ENCODE peak calls at places on chromosomes 13 and 19, in nine cellular contexts. One of them, this sample, is unnamed.

GRCh38 chr13:73465629-73465974 is 406.8 kb downstream of the KLF5 start:
- DNase-seq in HFFc6: peak
- DNase-seq in stimulated activated CD4-positive, alpha-beta T cell treated with anti-CD3 and anti-CD28 coated beads, Interleukin-15, amount 100 ng/mL, for 1 hour: no peak
- DNase-seq in activated naive CD4-positive, alpha-beta T cell treated with anti-CD3 and anti-CD28 coated beads for 36 hours: no peak
- DNase-seq in NCI-H2081: peak
- DNase-seq in GM19239: no peak
- DNase-seq in AG09309: no peak
- DNase-seq in glutamatergic neuron: no peak
- DNase-seq in iPS DF 6.9: no peak
- DNase-seq in this sample: no peak

GRCh38 chr19:1837222-1837565 is 11.1 kb downstream of the REXO1 start:
- DNase-seq in NCI-H2081: no peak
- DNase-seq in AG09309: no peak
- DNase-seq in iPS DF 6.9: no peak
- DNase-seq in activated naive CD4-positive, alpha-beta T cell treated with anti-CD3 and anti-CD28 coated beads for 36 hours: no peak
- DNase-seq in stimulated activated CD4-positive, alpha-beta T cell treated with anti-CD3 and anti-CD28 coated beads, Interleukin-15, amount 100 ng/mL, for 1 hour: no peak
- DNase-seq in GM19239: no peak
- DNase-seq in HFFc6: no peak
- DNase-seq in glutamatergic neuron: no peak
- DNase-seq in this sample: no peak

GRCh38 chr13:27712421-27712820 is 79.9 kb upstream of the GSX1 start:
- DNase-seq in iPS DF 6.9: no peak
- DNase-seq in NCI-H2081: no peak
- DNase-seq in AG09309: no peak
- DNase-seq in GM19239: no peak
- DNase-seq in glutamatergic neuron: no peak
- DNase-seq in HFFc6: no peak
- DNase-seq in stimulated activated CD4-positive, alpha-beta T cell treated with anti-CD3 and anti-CD28 coated beads, Interleukin-15, amount 100 ng/mL, for 1 hour: no peak
- DNase-seq in activated naive CD4-positive, alpha-beta T cell treated with anti-CD3 and anti-CD28 coated beads for 36 hours: peak
- DNase-seq in this sample: no peak

GRCh38 chr13:20398459-20398858 is 127.2 kb downstream of the CRYL1 start:
- DNase-seq in HFFc6: no peak
- DNase-seq in AG09309: no peak
- DNase-seq in GM19239: no peak
- DNase-seq in activated naive CD4-positive, alpha-beta T cell treated with anti-CD3 and anti-CD28 coated beads for 36 hours: no peak
- DNase-seq in iPS DF 6.9: no peak
- DNase-seq in glutamatergic neuron: no peak
- DNase-seq in NCI-H2081: no peak
- DNase-seq in stimulated activated CD4-positive, alpha-beta T cell treated with anti-CD3 and anti-CD28 coated beads, Interleukin-15, amount 100 ng/mL, for 1 hour: no peak
- DNase-seq in this sample: no peak

GRCh38 chr13:29294869-29295268 is 300.6 kb downstream of the SLC7A1 start:
- DNase-seq in iPS DF 6.9: no peak
- DNase-seq in AG09309: no peak
- DNase-seq in activated naive CD4-positive, alpha-beta T cell treated with anti-CD3 and anti-CD28 coated beads for 36 hours: no peak
- DNase-seq in NCI-H2081: no peak
- DNase-seq in stimulated activated CD4-positive, alpha-beta T cell treated with anti-CD3 and anti-CD28 coated beads, Interleukin-15, amount 100 ng/mL, for 1 hour: no peak
- DNase-seq in glutamatergic neuron: no peak
- DNase-seq in GM19239: no peak
- DNase-seq in HFFc6: no peak
- DNase-seq in this sample: no peak

GRCh38 chr13:46386996-46387851 is at the start of gene RUBCNL:
- DNase-seq in glutamatergic neuron: peak
- DNase-seq in stimulated activated CD4-positive, alpha-beta T cell treated with anti-CD3 and anti-CD28 coated beads, Interleukin-15, amount 100 ng/mL, for 1 hour: no peak
- DNase-seq in iPS DF 6.9: no peak
- DNase-seq in HFFc6: no peak
- DNase-seq in AG09309: no peak
- DNase-seq in GM19239: no peak
- DNase-seq in activated naive CD4-positive, alpha-beta T cell treated with anti-CD3 and anti-CD28 coated beads for 36 hours: peak
- DNase-seq in NCI-H2081: peak
- DNase-seq in this sample: peak

GRCh38 chr19:23075031-23075733 is 41.6 kb upstream of the ZNF730 start:
- DNase-seq in AG09309: peak
- DNase-seq in iPS DF 6.9: peak
- DNase-seq in NCI-H2081: peak
- DNase-seq in glutamatergic neuron: peak
- DNase-seq in HFFc6: no peak
- DNase-seq in GM19239: no peak
- DNase-seq in activated naive CD4-positive, alpha-beta T cell treated with anti-CD3 and anti-CD28 coated beads for 36 hours: no peak
- DNase-seq in stimulated activated CD4-positive, alpha-beta T cell treated with anti-CD3 and anti-CD28 coated beads, Interleukin-15, amount 100 ng/mL, for 1 hour: no peak
- DNase-seq in this sample: peak

GRCh38 chr19:46181386-46181774 is 33.3 kb downstream of the IGFL2 start:
- DNase-seq in stimulated activated CD4-positive, alpha-beta T cell treated with anti-CD3 and anti-CD28 coated beads, Interleukin-15, amount 100 ng/mL, for 1 hour: no peak
- DNase-seq in AG09309: no peak
- DNase-seq in HFFc6: peak
- DNase-seq in activated naive CD4-positive, alpha-beta T cell treated with anti-CD3 and anti-CD28 coated beads for 36 hours: peak
- DNase-seq in NCI-H2081: no peak
- DNase-seq in GM19239: no peak
- DNase-seq in glutamatergic neuron: no peak
- DNase-seq in iPS DF 6.9: no peak
- DNase-seq in this sample: no peak

GRCh38 chr13:91167706-91168459 is 179.6 kb upstream of the MIR17HG start:
- DNase-seq in NCI-H2081: peak
- DNase-seq in glutamatergic neuron: no peak
- DNase-seq in GM19239: no peak
- DNase-seq in activated naive CD4-positive, alpha-beta T cell treated with anti-CD3 and anti-CD28 coated beads for 36 hours: no peak
- DNase-seq in HFFc6: no peak
- DNase-seq in iPS DF 6.9: no peak
- DNase-seq in stimulated activated CD4-positive, alpha-beta T cell treated with anti-CD3 and anti-CD28 coated beads, Interleukin-15, amount 100 ng/mL, for 1 hour: no peak
- DNase-seq in AG09309: no peak
- DNase-seq in this sample: no peak

GRCh38 chr13:39527961-39528720 is 74.9 kb downstream of the LHFPL6 start:
- DNase-seq in iPS DF 6.9: no peak
- DNase-seq in activated naive CD4-positive, alpha-beta T cell treated with anti-CD3 and anti-CD28 coated beads for 36 hours: no peak
- DNase-seq in glutamatergic neuron: no peak
- DNase-seq in stimulated activated CD4-positive, alpha-beta T cell treated with anti-CD3 and anti-CD28 coated beads, Interleukin-15, amount 100 ng/mL, for 1 hour: no peak
- DNase-seq in HFFc6: peak
- DNase-seq in NCI-H2081: no peak
- DNase-seq in GM19239: no peak
- DNase-seq in AG09309: peak
- DNase-seq in this sample: no peak

GRCh38 chr19:39413903-39414608 is 1.6 kb downstream of the PLEKHG2 start:
- DNase-seq in NCI-H2081: no peak
- DNase-seq in activated naive CD4-positive, alpha-beta T cell treated with anti-CD3 and anti-CD28 coated beads for 36 hours: peak
- DNase-seq in iPS DF 6.9: no peak
- DNase-seq in HFFc6: no peak
- DNase-seq in glutamatergic neuron: peak
- DNase-seq in stimulated activated CD4-positive, alpha-beta T cell treated with anti-CD3 and anti-CD28 coated beads, Interleukin-15, amount 100 ng/mL, for 1 hour: no peak
- DNase-seq in GM19239: no peak
- DNase-seq in AG09309: no peak
- DNase-seq in this sample: peak

GRCh38 chr13:111281751-111282311 is 38.6 kb upstream of the TEX29 start:
- DNase-seq in NCI-H2081: peak
- DNase-seq in HFFc6: peak
- DNase-seq in AG09309: peak
- DNase-seq in stimulated activated CD4-positive, alpha-beta T cell treated with anti-CD3 and anti-CD28 coated beads, Interleukin-15, amount 100 ng/mL, for 1 hour: no peak
- DNase-seq in iPS DF 6.9: no peak
- DNase-seq in GM19239: no peak
- DNase-seq in activated naive CD4-positive, alpha-beta T cell treated with anti-CD3 and anti-CD28 coated beads for 36 hours: no peak
- DNase-seq in glutamatergic neuron: no peak
- DNase-seq in this sample: no peak

GRCh38 chr13:113176822-113177221 is 18.4 kb downstream of the PROZ start:
- DNase-seq in HFFc6: no peak
- DNase-seq in NCI-H2081: no peak
- DNase-seq in AG09309: no peak
- DNase-seq in GM19239: no peak
- DNase-seq in activated naive CD4-positive, alpha-beta T cell treated with anti-CD3 and anti-CD28 coated beads for 36 hours: no peak
- DNase-seq in iPS DF 6.9: no peak
- DNase-seq in glutamatergic neuron: no peak
- DNase-seq in stimulated activated CD4-positive, alpha-beta T cell treated with anti-CD3 and anti-CD28 coated beads, Interleukin-15, amount 100 ng/mL, for 1 hour: no peak
- DNase-seq in this sample: no peak

GRCh38 chr13:112783135-112783945 is 93.5 kb downstream of the ATP11A start:
- DNase-seq in GM19239: no peak
- DNase-seq in iPS DF 6.9: no peak
- DNase-seq in glutamatergic neuron: no peak
- DNase-seq in AG09309: peak
- DNase-seq in NCI-H2081: no peak
- DNase-seq in HFFc6: no peak
- DNase-seq in stimulated activated CD4-positive, alpha-beta T cell treated with anti-CD3 and anti-CD28 coated beads, Interleukin-15, amount 100 ng/mL, for 1 hour: no peak
- DNase-seq in activated naive CD4-positive, alpha-beta T cell treated with anti-CD3 and anti-CD28 coated beads for 36 hours: no peak
- DNase-seq in this sample: no peak

GRCh38 chr13:66994498-66995365 is 235.4 kb downstream of the PCDH9 start:
- DNase-seq in activated naive CD4-positive, alpha-beta T cell treated with anti-CD3 and anti-CD28 coated beads for 36 hours: no peak
- DNase-seq in GM19239: no peak
- DNase-seq in glutamatergic neuron: no peak
- DNase-seq in iPS DF 6.9: no peak
- DNase-seq in stimulated activated CD4-positive, alpha-beta T cell treated with anti-CD3 and anti-CD28 coated beads, Interleukin-15, amount 100 ng/mL, for 1 hour: no peak
- DNase-seq in AG09309: no peak
- DNase-seq in NCI-H2081: no peak
- DNase-seq in HFFc6: no peak
- DNase-seq in this sample: no peak

GRCh38 chr19:19021115-19021514 is 12.2 kb downstream of the SUGP2 start:
- DNase-seq in iPS DF 6.9: no peak
- DNase-seq in glutamatergic neuron: no peak
- DNase-seq in NCI-H2081: no peak
- DNase-seq in activated naive CD4-positive, alpha-beta T cell treated with anti-CD3 and anti-CD28 coated beads for 36 hours: no peak
- DNase-seq in HFFc6: peak
- DNase-seq in GM19239: no peak
- DNase-seq in stimulated activated CD4-positive, alpha-beta T cell treated with anti-CD3 and anti-CD28 coated beads, Interleukin-15, amount 100 ng/mL, for 1 hour: no peak
- DNase-seq in AG09309: no peak
- DNase-seq in this sample: no peak

GRCh38 chr13:87680298-87680697 is 9.1 kb downstream of the SLITRK5 start:
- DNase-seq in iPS DF 6.9: no peak
- DNase-seq in GM19239: no peak
- DNase-seq in stimulated activated CD4-positive, alpha-beta T cell treated with anti-CD3 and anti-CD28 coated beads, Interleukin-15, amount 100 ng/mL, for 1 hour: no peak
- DNase-seq in AG09309: no peak
- DNase-seq in NCI-H2081: peak
- DNase-seq in activated naive CD4-positive, alpha-beta T cell treated with anti-CD3 and anti-CD28 coated beads for 36 hours: peak
- DNase-seq in glutamatergic neuron: no peak
- DNase-seq in HFFc6: no peak
- DNase-seq in this sample: no peak